ENCODE peak calls at places on chromosomes 3 and 15, in five cellular contexts. One of them, this sample, is unnamed.

GRCh38 chr3:193243571-193243970 is 2.5 kb downstream of the PLAAT1 start:
- DNase-seq in renal cortical epithelial cell: no peak
- DNase-seq in activated naive CD4-positive, alpha-beta T cell: no peak
- DNase-seq in effector CD4-positive, alpha-beta T cell: no peak
- DNase-seq in fibroblast of mammary gland: no peak
- DNase-seq in this sample: no peak

GRCh38 chr15:31456329-31457060 is 129.9 kb downstream of the KLF13 start:
- DNase-seq in effector CD4-positive, alpha-beta T cell: no peak
- DNase-seq in activated naive CD4-positive, alpha-beta T cell: no peak
- DNase-seq in renal cortical epithelial cell: no peak
- DNase-seq in fibroblast of mammary gland: no peak
- DNase-seq in this sample: peak

GRCh38 chr3:15610083-15610482 is 8.5 kb downstream of the BTD start:
- DNase-seq in activated naive CD4-positive, alpha-beta T cell: no peak
- DNase-seq in effector CD4-positive, alpha-beta T cell: no peak
- DNase-seq in renal cortical epithelial cell: peak
- DNase-seq in fibroblast of mammary gland: peak
- DNase-seq in this sample: no peak

GRCh38 chr3:135311699-135312098 is 516.6 kb downstream of the EPHB1 start:
- DNase-seq in effector CD4-positive, alpha-beta T cell: no peak
- DNase-seq in fibroblast of mammary gland: no peak
- DNase-seq in activated naive CD4-positive, alpha-beta T cell: no peak
- DNase-seq in renal cortical epithelial cell: peak
- DNase-seq in this sample: no peak

GRCh38 chr3:53913401-53913800 is 21.7 kb upstream of the SELENOK start:
- DNase-seq in activated naive CD4-positive, alpha-beta T cell: no peak
- DNase-seq in effector CD4-positive, alpha-beta T cell: no peak
- DNase-seq in fibroblast of mammary gland: no peak
- DNase-seq in renal cortical epithelial cell: no peak
- DNase-seq in this sample: no peak

GRCh38 chr15:80464952-80465645 is 60.9 kb downstream of the ARNT2 start:
- DNase-seq in renal cortical epithelial cell: no peak
- DNase-seq in effector CD4-positive, alpha-beta T cell: no peak
- DNase-seq in fibroblast of mammary gland: no peak
- DNase-seq in activated naive CD4-positive, alpha-beta T cell: no peak
- DNase-seq in this sample: no peak

GRCh38 chr3:93843981-93844380 is 129.7 kb downstream of the PROS1 start:
- DNase-seq in effector CD4-positive, alpha-beta T cell: no peak
- DNase-seq in activated naive CD4-positive, alpha-beta T cell: no peak
- DNase-seq in fibroblast of mammary gland: peak
- DNase-seq in renal cortical epithelial cell: peak
- DNase-seq in this sample: no peak

GRCh38 chr3:18234717-18235335 is 190.3 kb downstream of the SATB1 start:
- DNase-seq in effector CD4-positive, alpha-beta T cell: no peak
- DNase-seq in activated naive CD4-positive, alpha-beta T cell: no peak
- DNase-seq in renal cortical epithelial cell: peak
- DNase-seq in fibroblast of mammary gland: no peak
- DNase-seq in this sample: no peak

GRCh38 chr3:144491333-144491732 is 519.7 kb downstream of the DIPK2A start:
- DNase-seq in effector CD4-positive, alpha-beta T cell: no peak
- DNase-seq in fibroblast of mammary gland: no peak
- DNase-seq in renal cortical epithelial cell: no peak
- DNase-seq in activated naive CD4-positive, alpha-beta T cell: no peak
- DNase-seq in this sample: no peak

GRCh38 chr15:31261266-31262142 is 65.1 kb upstream of the KLF13 start:
- DNase-seq in fibroblast of mammary gland: no peak
- DNase-seq in activated naive CD4-positive, alpha-beta T cell: no peak
- DNase-seq in effector CD4-positive, alpha-beta T cell: no peak
- DNase-seq in renal cortical epithelial cell: no peak
- DNase-seq in this sample: peak

GRCh38 chr15:58520464-58520863 is 88.7 kb downstream of the LIPC start:
- DNase-seq in fibroblast of mammary gland: no peak
- DNase-seq in effector CD4-positive, alpha-beta T cell: no peak
- DNase-seq in activated naive CD4-positive, alpha-beta T cell: no peak
- DNase-seq in renal cortical epithelial cell: no peak
- DNase-seq in this sample: no peak

GRCh38 chr3:107110596-107111305 is 266.5 kb upstream of the CCDC54 start:
- DNase-seq in effector CD4-positive, alpha-beta T cell: no peak
- DNase-seq in fibroblast of mammary gland: no peak
- DNase-seq in activated naive CD4-positive, alpha-beta T cell: no peak
- DNase-seq in renal cortical epithelial cell: no peak
- DNase-seq in this sample: no peak

GRCh38 chr15:77411614-77411976 is 8.3 kb downstream of the PEAK1 start:
- DNase-seq in effector CD4-positive, alpha-beta T cell: no peak
- DNase-seq in fibroblast of mammary gland: no peak
- DNase-seq in activated naive CD4-positive, alpha-beta T cell: no peak
- DNase-seq in renal cortical epithelial cell: no peak
- DNase-seq in this sample: no peak

GRCh38 chr3:123658860-123659221 is 74.0 kb upstream of the HACD2 start:
- DNase-seq in fibroblast of mammary gland: no peak
- DNase-seq in renal cortical epithelial cell: no peak
- DNase-seq in activated naive CD4-positive, alpha-beta T cell: no peak
- DNase-seq in effector CD4-positive, alpha-beta T cell: no peak
- DNase-seq in this sample: no peak

GRCh38 chr15:85956515-85957275 is 123.0 kb upstream of the AGBL1 start:
- DNase-seq in fibroblast of mammary gland: no peak
- DNase-seq in activated naive CD4-positive, alpha-beta T cell: no peak
- DNase-seq in effector CD4-positive, alpha-beta T cell: no peak
- DNase-seq in renal cortical epithelial cell: no peak
- DNase-seq in this sample: no peak

GRCh38 chr15:56736308-56736707 is 3.0 kb upstream of the ZNF280D start:
- DNase-seq in activated naive CD4-positive, alpha-beta T cell: no peak
- DNase-seq in renal cortical epithelial cell: peak
- DNase-seq in effector CD4-positive, alpha-beta T cell: no peak
- DNase-seq in fibroblast of mammary gland: peak
- DNase-seq in this sample: no peak

GRCh38 chr15:25342629-25343028 is 96.2 kb downstream of the UBE3A start:
- DNase-seq in fibroblast of mammary gland: no peak
- DNase-seq in renal cortical epithelial cell: no peak
- DNase-seq in effector CD4-positive, alpha-beta T cell: no peak
- DNase-seq in activated naive CD4-positive, alpha-beta T cell: no peak
- DNase-seq in this sample: no peak

GRCh38 chr3:98784666-98785600 is 21.8 kb downstream of the ST3GAL6 start:
- DNase-seq in renal cortical epithelial cell: peak
- DNase-seq in fibroblast of mammary gland: peak
- DNase-seq in effector CD4-positive, alpha-beta T cell: no peak
- DNase-seq in activated naive CD4-positive, alpha-beta T cell: no peak
- DNase-seq in this sample: no peak

GRCh38 chr3:64388886-64389285 is 163.6 kb upstream of the PRICKLE2 start:
- DNase-seq in effector CD4-positive, alpha-beta T cell: no peak
- DNase-seq in renal cortical epithelial cell: no peak
- DNase-seq in fibroblast of mammary gland: no peak
- DNase-seq in activated naive CD4-positive, alpha-beta T cell: no peak
- DNase-seq in this sample: no peak

GRCh38 chr3:126450744-126451143 is 24.9 kb downstream of the ZXDC start:
- DNase-seq in activated naive CD4-positive, alpha-beta T cell: no peak
- DNase-seq in fibroblast of mammary gland: no peak
- DNase-seq in renal cortical epithelial cell: no peak
- DNase-seq in effector CD4-positive, alpha-beta T cell: no peak
- DNase-seq in this sample: peak

GRCh38 chr3:39907981-39908380 is 98.6 kb downstream of the MYRIP start:
- DNase-seq in fibroblast of mammary gland: peak
- DNase-seq in effector CD4-positive, alpha-beta T cell: no peak
- DNase-seq in activated naive CD4-positive, alpha-beta T cell: no peak
- DNase-seq in renal cortical epithelial cell: peak
- DNase-seq in this sample: no peak

GRCh38 chr15:87348746-87349145 is 907.8 kb downstream of the NTRK3 start:
- DNase-seq in activated naive CD4-positive, alpha-beta T cell: no peak
- DNase-seq in renal cortical epithelial cell: peak
- DNase-seq in effector CD4-positive, alpha-beta T cell: no peak
- DNase-seq in fibroblast of mammary gland: peak
- DNase-seq in this sample: no peak

GRCh38 chr3:149160754-149161289 is 31.4 kb downstream of the HPS3 start:
- DNase-seq in fibroblast of mammary gland: no peak
- DNase-seq in renal cortical epithelial cell: no peak
- DNase-seq in effector CD4-positive, alpha-beta T cell: no peak
- DNase-seq in activated naive CD4-positive, alpha-beta T cell: no peak
- DNase-seq in this sample: no peak

GRCh38 chr15:63038926-63039673 is 3.4 kb upstream of the TPM1 start:
- DNase-seq in effector CD4-positive, alpha-beta T cell: no peak
- DNase-seq in renal cortical epithelial cell: peak
- DNase-seq in fibroblast of mammary gland: no peak
- DNase-seq in activated naive CD4-positive, alpha-beta T cell: no peak
- DNase-seq in this sample: no peak

GRCh38 chr15:80160570-80161156 is 7.9 kb downstream of the FAH start:
- DNase-seq in fibroblast of mammary gland: peak
- DNase-seq in effector CD4-positive, alpha-beta T cell: no peak
- DNase-seq in activated naive CD4-positive, alpha-beta T cell: no peak
- DNase-seq in renal cortical epithelial cell: peak
- DNase-seq in this sample: no peak

GRCh38 chr3:61866961-61867461 is 305.6 kb downstream of the PTPRG start:
- DNase-seq in effector CD4-positive, alpha-beta T cell: no peak
- DNase-seq in fibroblast of mammary gland: no peak
- DNase-seq in activated naive CD4-positive, alpha-beta T cell: no peak
- DNase-seq in renal cortical epithelial cell: no peak
- DNase-seq in this sample: no peak

GRCh38 chr3:47542614-47543173 is 29.2 kb upstream of the ELP6 start:
- DNase-seq in fibroblast of mammary gland: peak
- DNase-seq in renal cortical epithelial cell: no peak
- DNase-seq in activated naive CD4-positive, alpha-beta T cell: no peak
- DNase-seq in effector CD4-positive, alpha-beta T cell: no peak
- DNase-seq in this sample: peak

GRCh38 chr3:138009476-138010272 is at the start of gene CLDN18:
- DNase-seq in renal cortical epithelial cell: no peak
- DNase-seq in activated naive CD4-positive, alpha-beta T cell: no peak
- DNase-seq in effector CD4-positive, alpha-beta T cell: no peak
- DNase-seq in fibroblast of mammary gland: no peak
- DNase-seq in this sample: no peak

GRCh38 chr3:127785711-127786265 is 36.5 kb downstream of the MGLL start:
- DNase-seq in activated naive CD4-positive, alpha-beta T cell: no peak
- DNase-seq in renal cortical epithelial cell: no peak
- DNase-seq in effector CD4-positive, alpha-beta T cell: no peak
- DNase-seq in fibroblast of mammary gland: no peak
- DNase-seq in this sample: no peak

GRCh38 chr15:73232771-73233170 is 136.0 kb downstream of the HCN4 start:
- DNase-seq in activated naive CD4-positive, alpha-beta T cell: no peak
- DNase-seq in fibroblast of mammary gland: no peak
- DNase-seq in effector CD4-positive, alpha-beta T cell: no peak
- DNase-seq in renal cortical epithelial cell: no peak
- DNase-seq in this sample: no peak

GRCh38 chr3:33645060-33645841 is 72.8 kb downstream of the CLASP2 start:
- DNase-seq in activated naive CD4-positive, alpha-beta T cell: no peak
- DNase-seq in effector CD4-positive, alpha-beta T cell: peak
- DNase-seq in fibroblast of mammary gland: peak
- DNase-seq in renal cortical epithelial cell: peak
- DNase-seq in this sample: no peak

GRCh38 chr3:181457190-181457589 is 254.5 kb upstream of the SOX2 start:
- DNase-seq in effector CD4-positive, alpha-beta T cell: no peak
- DNase-seq in activated naive CD4-positive, alpha-beta T cell: no peak
- DNase-seq in renal cortical epithelial cell: no peak
- DNase-seq in fibroblast of mammary gland: peak
- DNase-seq in this sample: peak

GRCh38 chr3:87968668-87969067 is 90.1 kb downstream of the CGGBP1 start:
- DNase-seq in renal cortical epithelial cell: no peak
- DNase-seq in activated naive CD4-positive, alpha-beta T cell: no peak
- DNase-seq in effector CD4-positive, alpha-beta T cell: no peak
- DNase-seq in fibroblast of mammary gland: no peak
- DNase-seq in this sample: no peak

GRCh38 chr3:16794251-16794650 is 90.5 kb upstream of the PLCL2 start:
- DNase-seq in fibroblast of mammary gland: peak
- DNase-seq in effector CD4-positive, alpha-beta T cell: no peak
- DNase-seq in activated naive CD4-positive, alpha-beta T cell: no peak
- DNase-seq in renal cortical epithelial cell: peak
- DNase-seq in this sample: no peak

This sample was measured in sciatic nerve.